ENCODE peak calls at places on chromosome 10, in five cellular contexts. One of them, this sample, is unnamed.

GRCh38 chr10:87651801-87652200 is 7.9 kb upstream of the PAPSS2 start:
- DNase-seq in cardiac muscle cell: no peak
- DNase-seq in fibroblast of pulmonary artery: no peak
- DNase-seq in skeletal muscle cell: no peak
- DNase-seq in NCI-H1092 treated with DMSO at 0.1 percent for 48 hours: no peak
- DNase-seq in this sample: no peak

GRCh38 chr10:114943000-114943399 is 5.0 kb downstream of the TRUB1 start:
- DNase-seq in cardiac muscle cell: no peak
- DNase-seq in fibroblast of pulmonary artery: no peak
- DNase-seq in skeletal muscle cell: no peak
- DNase-seq in NCI-H1092 treated with DMSO at 0.1 percent for 48 hours: no peak
- DNase-seq in this sample: no peak

GRCh38 chr10:86191686-86192085 is 174.9 kb downstream of the GRID1 start:
- DNase-seq in cardiac muscle cell: no peak
- DNase-seq in fibroblast of pulmonary artery: no peak
- DNase-seq in skeletal muscle cell: no peak
- DNase-seq in NCI-H1092 treated with DMSO at 0.1 percent for 48 hours: no peak
- DNase-seq in this sample: no peak

GRCh38 chr10:87921934-87922688 is 58.7 kb downstream of the PTEN start:
- DNase-seq in cardiac muscle cell: no peak
- DNase-seq in fibroblast of pulmonary artery: peak; percentile 24
- DNase-seq in skeletal muscle cell: no peak
- DNase-seq in NCI-H1092 treated with DMSO at 0.1 percent for 48 hours: no peak
- DNase-seq in this sample: no peak

GRCh38 chr10:56547163-56547562 is 186.1 kb upstream of the ZWINT start:
- DNase-seq in cardiac muscle cell: peak; percentile 0
- DNase-seq in fibroblast of pulmonary artery: no peak
- DNase-seq in skeletal muscle cell: no peak
- DNase-seq in NCI-H1092 treated with DMSO at 0.1 percent for 48 hours: peak; percentile 29
- DNase-seq in this sample: no peak

GRCh38 chr10:18418579-18419210 is 232.7 kb downstream of the NSUN6 start:
- DNase-seq in cardiac muscle cell: no peak
- DNase-seq in fibroblast of pulmonary artery: peak; percentile 2
- DNase-seq in skeletal muscle cell: no peak
- DNase-seq in NCI-H1092 treated with DMSO at 0.1 percent for 48 hours: no peak
- DNase-seq in this sample: no peak

GRCh38 chr10:61175331-61175730 is 231.3 kb upstream of the RHOBTB1 start:
- DNase-seq in cardiac muscle cell: no peak
- DNase-seq in fibroblast of pulmonary artery: no peak
- DNase-seq in skeletal muscle cell: no peak
- DNase-seq in NCI-H1092 treated with DMSO at 0.1 percent for 48 hours: no peak
- DNase-seq in this sample: no peak

GRCh38 chr10:5890519-5890878 is 456 bp downstream of the FBH1 start:
- DNase-seq in cardiac muscle cell: peak; percentile 25
- DNase-seq in fibroblast of pulmonary artery: peak; percentile 16
- DNase-seq in skeletal muscle cell: no peak
- DNase-seq in NCI-H1092 treated with DMSO at 0.1 percent for 48 hours: no peak
- DNase-seq in this sample: no peak

GRCh38 chr10:3452683-3453388 is 280.3 kb upstream of the PITRM1 start:
- DNase-seq in cardiac muscle cell: no peak
- DNase-seq in fibroblast of pulmonary artery: peak; percentile 93
- DNase-seq in skeletal muscle cell: peak; percentile 93
- DNase-seq in NCI-H1092 treated with DMSO at 0.1 percent for 48 hours: no peak
- DNase-seq in this sample: no peak

GRCh38 chr10:133221331-133221730 is 8.7 kb upstream of the UTF1 start:
- DNase-seq in cardiac muscle cell: no peak
- DNase-seq in fibroblast of pulmonary artery: no peak
- DNase-seq in skeletal muscle cell: no peak
- DNase-seq in NCI-H1092 treated with DMSO at 0.1 percent for 48 hours: no peak
- DNase-seq in this sample: no peak

GRCh38 chr10:3668276-3668960 is 116.6 kb downstream of the KLF6 start:
- DNase-seq in cardiac muscle cell: peak; percentile 32
- DNase-seq in fibroblast of pulmonary artery: peak; percentile 94
- DNase-seq in skeletal muscle cell: peak; percentile 72
- DNase-seq in NCI-H1092 treated with DMSO at 0.1 percent for 48 hours: no peak
- DNase-seq in this sample: no peak

GRCh38 chr10:4725917-4726606 is 99.9 kb upstream of the AKR1E2 start:
- DNase-seq in cardiac muscle cell: no peak
- DNase-seq in fibroblast of pulmonary artery: peak; percentile 82
- DNase-seq in skeletal muscle cell: peak; percentile 48
- DNase-seq in NCI-H1092 treated with DMSO at 0.1 percent for 48 hours: no peak
- DNase-seq in this sample: no peak

GRCh38 chr10:25026463-25026862 is 10.1 kb downstream of the THNSL1 start:
- DNase-seq in cardiac muscle cell: no peak
- DNase-seq in fibroblast of pulmonary artery: peak; percentile 51
- DNase-seq in skeletal muscle cell: no peak
- DNase-seq in NCI-H1092 treated with DMSO at 0.1 percent for 48 hours: no peak
- DNase-seq in this sample: no peak

GRCh38 chr10:99358101-99358500 is 28.9 kb downstream of the CNNM1 start:
- DNase-seq in cardiac muscle cell: no peak
- DNase-seq in fibroblast of pulmonary artery: no peak
- DNase-seq in skeletal muscle cell: no peak
- DNase-seq in NCI-H1092 treated with DMSO at 0.1 percent for 48 hours: no peak
- DNase-seq in this sample: no peak

GRCh38 chr10:58967551-58968418 is 208.7 kb upstream of the PHYHIPL start:
- DNase-seq in cardiac muscle cell: peak; percentile 80
- DNase-seq in fibroblast of pulmonary artery: no peak
- DNase-seq in skeletal muscle cell: no peak
- DNase-seq in NCI-H1092 treated with DMSO at 0.1 percent for 48 hours: peak; percentile 76
- DNase-seq in this sample: no peak

GRCh38 chr10:76306859-76307258 is 875.4 kb downstream of the LRMDA start:
- DNase-seq in cardiac muscle cell: no peak
- DNase-seq in fibroblast of pulmonary artery: peak; percentile 53
- DNase-seq in skeletal muscle cell: peak; percentile 76
- DNase-seq in NCI-H1092 treated with DMSO at 0.1 percent for 48 hours: no peak
- DNase-seq in this sample: no peak

GRCh38 chr10:120689766-120690539 is 161.2 kb upstream of the WDR11 start:
- DNase-seq in cardiac muscle cell: no peak
- DNase-seq in fibroblast of pulmonary artery: no peak
- DNase-seq in skeletal muscle cell: no peak
- DNase-seq in NCI-H1092 treated with DMSO at 0.1 percent for 48 hours: no peak
- DNase-seq in this sample: no peak

GRCh38 chr10:66803174-66803573 is 122.7 kb upstream of the LRRTM3 start:
- DNase-seq in cardiac muscle cell: no peak
- DNase-seq in fibroblast of pulmonary artery: no peak
- DNase-seq in skeletal muscle cell: no peak
- DNase-seq in NCI-H1092 treated with DMSO at 0.1 percent for 48 hours: no peak
- DNase-seq in this sample: no peak

GRCh38 chr10:74419491-74420466 is 268.8 kb downstream of the ADK start:
- DNase-seq in cardiac muscle cell: no peak
- DNase-seq in fibroblast of pulmonary artery: peak; percentile 30
- DNase-seq in skeletal muscle cell: no peak
- DNase-seq in NCI-H1092 treated with DMSO at 0.1 percent for 48 hours: peak; percentile 40
- DNase-seq in this sample: no peak

GRCh38 chr10:132357286-132358058 is 25.5 kb downstream of the LRRC27 start:
- DNase-seq in cardiac muscle cell: no peak
- DNase-seq in fibroblast of pulmonary artery: no peak
- DNase-seq in skeletal muscle cell: no peak
- DNase-seq in NCI-H1092 treated with DMSO at 0.1 percent for 48 hours: no peak
- DNase-seq in this sample: no peak

GRCh38 chr10:32326680-32327363 is 20.1 kb downstream of the EPC1 start:
- DNase-seq in cardiac muscle cell: no peak
- DNase-seq in fibroblast of pulmonary artery: no peak
- DNase-seq in skeletal muscle cell: no peak
- DNase-seq in NCI-H1092 treated with DMSO at 0.1 percent for 48 hours: no peak
- DNase-seq in this sample: no peak

GRCh38 chr10:112752268-112752667 is 197.8 kb upstream of the TCF7L2 start:
- DNase-seq in cardiac muscle cell: no peak
- DNase-seq in fibroblast of pulmonary artery: peak; percentile 35
- DNase-seq in skeletal muscle cell: peak; percentile 27
- DNase-seq in NCI-H1092 treated with DMSO at 0.1 percent for 48 hours: no peak
- DNase-seq in this sample: no peak

This sample was measured in omental fat pad.